ENCODE peak calls at places on chromosomes 6 and 20, in ten cellular contexts. One of them, this sample, is unnamed.

GRCh38 chr6:152716322-152716721 is 18.6 kb downstream of the MYCT1 start:
- DNase-seq in pons: no peak
- DNase-seq in stimulated activated CD4-positive, alpha-beta T cell treated with anti-CD3 and anti-CD28 coated beads, Interleukin-4, amount 100 ng/mL, for 24 hours: no peak
- DNase-seq in activated CD4-positive, alpha-beta T cell treated with anti-CD3 and anti-CD28 coated beads for 4 hours: no peak
- DNase-seq in hepatic stellate cell: no peak
- DNase-seq in GM23338: no peak
- DNase-seq in neural crest cell: no peak
- DNase-seq in CD4-positive, alpha-beta T cell: no peak
- DNase-seq in COLO829: no peak
- DNase-seq in stromal cell of bone marrow: no peak
- DNase-seq in this sample: no peak

GRCh38 chr6:155141512-155141911 is 122.3 kb upstream of the CLDN20 start:
- DNase-seq in pons: no peak
- DNase-seq in stimulated activated CD4-positive, alpha-beta T cell treated with anti-CD3 and anti-CD28 coated beads, Interleukin-4, amount 100 ng/mL, for 24 hours: no peak
- DNase-seq in activated CD4-positive, alpha-beta T cell treated with anti-CD3 and anti-CD28 coated beads for 4 hours: no peak
- DNase-seq in hepatic stellate cell: no peak
- DNase-seq in GM23338: no peak
- DNase-seq in neural crest cell: no peak
- DNase-seq in CD4-positive, alpha-beta T cell: no peak
- DNase-seq in COLO829: no peak
- DNase-seq in stromal cell of bone marrow: no peak
- DNase-seq in this sample: no peak

GRCh38 chr6:44439270-44440045 is 52.0 kb downstream of the CDC5L start:
- DNase-seq in pons: no peak
- DNase-seq in stimulated activated CD4-positive, alpha-beta T cell treated with anti-CD3 and anti-CD28 coated beads, Interleukin-4, amount 100 ng/mL, for 24 hours: no peak
- DNase-seq in activated CD4-positive, alpha-beta T cell treated with anti-CD3 and anti-CD28 coated beads for 4 hours: no peak
- DNase-seq in hepatic stellate cell: no peak
- DNase-seq in GM23338: no peak
- DNase-seq in neural crest cell: no peak
- DNase-seq in CD4-positive, alpha-beta T cell: no peak
- DNase-seq in COLO829: no peak
- DNase-seq in stromal cell of bone marrow: peak
- DNase-seq in this sample: no peak

GRCh38 chr6:84282566-84282965 is 55.1 kb upstream of the CEP162 start:
- DNase-seq in pons: no peak
- DNase-seq in stimulated activated CD4-positive, alpha-beta T cell treated with anti-CD3 and anti-CD28 coated beads, Interleukin-4, amount 100 ng/mL, for 24 hours: no peak
- DNase-seq in activated CD4-positive, alpha-beta T cell treated with anti-CD3 and anti-CD28 coated beads for 4 hours: no peak
- DNase-seq in hepatic stellate cell: no peak
- DNase-seq in GM23338: no peak
- DNase-seq in neural crest cell: no peak
- DNase-seq in CD4-positive, alpha-beta T cell: no peak
- DNase-seq in COLO829: peak
- DNase-seq in stromal cell of bone marrow: peak
- DNase-seq in this sample: no peak

GRCh38 chr20:63794614-63795013 is 36.5 kb downstream of the ZBTB46 start:
- DNase-seq in pons: no peak
- DNase-seq in stimulated activated CD4-positive, alpha-beta T cell treated with anti-CD3 and anti-CD28 coated beads, Interleukin-4, amount 100 ng/mL, for 24 hours: no peak
- DNase-seq in activated CD4-positive, alpha-beta T cell treated with anti-CD3 and anti-CD28 coated beads for 4 hours: no peak
- DNase-seq in hepatic stellate cell: no peak
- DNase-seq in GM23338: no peak
- DNase-seq in neural crest cell: no peak
- DNase-seq in CD4-positive, alpha-beta T cell: no peak
- DNase-seq in COLO829: no peak
- DNase-seq in stromal cell of bone marrow: no peak
- DNase-seq in this sample: no peak

GRCh38 chr6:13614126-13614925 is 809 bp upstream of the NOL7 start:
- DNase-seq in pons: no peak
- DNase-seq in stimulated activated CD4-positive, alpha-beta T cell treated with anti-CD3 and anti-CD28 coated beads, Interleukin-4, amount 100 ng/mL, for 24 hours: peak
- DNase-seq in activated CD4-positive, alpha-beta T cell treated with anti-CD3 and anti-CD28 coated beads for 4 hours: peak
- DNase-seq in hepatic stellate cell: peak
- DNase-seq in GM23338: peak
- DNase-seq in neural crest cell: peak
- DNase-seq in CD4-positive, alpha-beta T cell: no peak
- DNase-seq in COLO829: peak
- DNase-seq in stromal cell of bone marrow: peak
- DNase-seq in this sample: no peak

GRCh38 chr20:1815502-1816085 is 79.6 kb upstream of the SIRPA start:
- DNase-seq in pons: peak
- DNase-seq in stimulated activated CD4-positive, alpha-beta T cell treated with anti-CD3 and anti-CD28 coated beads, Interleukin-4, amount 100 ng/mL, for 24 hours: no peak
- DNase-seq in activated CD4-positive, alpha-beta T cell treated with anti-CD3 and anti-CD28 coated beads for 4 hours: no peak
- DNase-seq in hepatic stellate cell: no peak
- DNase-seq in GM23338: no peak
- DNase-seq in neural crest cell: no peak
- DNase-seq in CD4-positive, alpha-beta T cell: no peak
- DNase-seq in COLO829: no peak
- DNase-seq in stromal cell of bone marrow: no peak
- DNase-seq in this sample: no peak

GRCh38 chr20:36538026-36538764 is 3.1 kb upstream of the MYL9 start:
- DNase-seq in pons: no peak
- DNase-seq in stimulated activated CD4-positive, alpha-beta T cell treated with anti-CD3 and anti-CD28 coated beads, Interleukin-4, amount 100 ng/mL, for 24 hours: no peak
- DNase-seq in activated CD4-positive, alpha-beta T cell treated with anti-CD3 and anti-CD28 coated beads for 4 hours: no peak
- DNase-seq in hepatic stellate cell: no peak
- DNase-seq in GM23338: no peak
- DNase-seq in neural crest cell: no peak
- DNase-seq in CD4-positive, alpha-beta T cell: no peak
- DNase-seq in COLO829: no peak
- DNase-seq in stromal cell of bone marrow: peak
- DNase-seq in this sample: no peak

GRCh38 chr20:46955601-46956556 is 61.2 kb downstream of the EYA2 start:
- DNase-seq in pons: no peak
- DNase-seq in stimulated activated CD4-positive, alpha-beta T cell treated with anti-CD3 and anti-CD28 coated beads, Interleukin-4, amount 100 ng/mL, for 24 hours: no peak
- DNase-seq in activated CD4-positive, alpha-beta T cell treated with anti-CD3 and anti-CD28 coated beads for 4 hours: no peak
- DNase-seq in hepatic stellate cell: no peak
- DNase-seq in GM23338: no peak
- DNase-seq in neural crest cell: no peak
- DNase-seq in CD4-positive, alpha-beta T cell: no peak
- DNase-seq in COLO829: no peak
- DNase-seq in stromal cell of bone marrow: no peak
- DNase-seq in this sample: no peak

GRCh38 chr6:2498224-2498623 is 252.5 kb downstream of the MYLK4 start:
- DNase-seq in pons: no peak
- DNase-seq in stimulated activated CD4-positive, alpha-beta T cell treated with anti-CD3 and anti-CD28 coated beads, Interleukin-4, amount 100 ng/mL, for 24 hours: no peak
- DNase-seq in activated CD4-positive, alpha-beta T cell treated with anti-CD3 and anti-CD28 coated beads for 4 hours: no peak
- DNase-seq in hepatic stellate cell: no peak
- DNase-seq in GM23338: no peak
- DNase-seq in neural crest cell: no peak
- DNase-seq in CD4-positive, alpha-beta T cell: no peak
- DNase-seq in COLO829: no peak
- DNase-seq in stromal cell of bone marrow: no peak
- DNase-seq in this sample: no peak

GRCh38 chr20:44053046-44053445 is 133.9 kb downstream of the JPH2 start:
- DNase-seq in pons: no peak
- DNase-seq in stimulated activated CD4-positive, alpha-beta T cell treated with anti-CD3 and anti-CD28 coated beads, Interleukin-4, amount 100 ng/mL, for 24 hours: no peak
- DNase-seq in activated CD4-positive, alpha-beta T cell treated with anti-CD3 and anti-CD28 coated beads for 4 hours: no peak
- DNase-seq in hepatic stellate cell: no peak
- DNase-seq in GM23338: no peak
- DNase-seq in neural crest cell: no peak
- DNase-seq in CD4-positive, alpha-beta T cell: no peak
- DNase-seq in COLO829: no peak
- DNase-seq in stromal cell of bone marrow: no peak
- DNase-seq in this sample: no peak

GRCh38 chr20:10557685-10558084 is 116.1 kb downstream of the JAG1 start:
- DNase-seq in pons: no peak
- DNase-seq in stimulated activated CD4-positive, alpha-beta T cell treated with anti-CD3 and anti-CD28 coated beads, Interleukin-4, amount 100 ng/mL, for 24 hours: no peak
- DNase-seq in activated CD4-positive, alpha-beta T cell treated with anti-CD3 and anti-CD28 coated beads for 4 hours: no peak
- DNase-seq in hepatic stellate cell: no peak
- DNase-seq in GM23338: peak
- DNase-seq in neural crest cell: no peak
- DNase-seq in CD4-positive, alpha-beta T cell: no peak
- DNase-seq in COLO829: no peak
- DNase-seq in stromal cell of bone marrow: no peak
- DNase-seq in this sample: no peak

GRCh38 chr20:41524980-41525613 is 93.1 kb downstream of the CHD6 start:
- DNase-seq in pons: peak
- DNase-seq in stimulated activated CD4-positive, alpha-beta T cell treated with anti-CD3 and anti-CD28 coated beads, Interleukin-4, amount 100 ng/mL, for 24 hours: no peak
- DNase-seq in activated CD4-positive, alpha-beta T cell treated with anti-CD3 and anti-CD28 coated beads for 4 hours: no peak
- DNase-seq in hepatic stellate cell: no peak
- DNase-seq in GM23338: no peak
- DNase-seq in neural crest cell: no peak
- DNase-seq in CD4-positive, alpha-beta T cell: no peak
- DNase-seq in COLO829: peak
- DNase-seq in stromal cell of bone marrow: peak
- DNase-seq in this sample: no peak

GRCh38 chr6:42154461-42155209 is 12.2 kb upstream of the C6orf132 start:
- DNase-seq in pons: no peak
- DNase-seq in stimulated activated CD4-positive, alpha-beta T cell treated with anti-CD3 and anti-CD28 coated beads, Interleukin-4, amount 100 ng/mL, for 24 hours: no peak
- DNase-seq in activated CD4-positive, alpha-beta T cell treated with anti-CD3 and anti-CD28 coated beads for 4 hours: no peak
- DNase-seq in hepatic stellate cell: no peak
- DNase-seq in GM23338: no peak
- DNase-seq in neural crest cell: no peak
- DNase-seq in CD4-positive, alpha-beta T cell: no peak
- DNase-seq in COLO829: no peak
- DNase-seq in stromal cell of bone marrow: no peak
- DNase-seq in this sample: no peak

GRCh38 chr20:37990571-37991151 is 42.6 kb downstream of the TTI1 start:
- DNase-seq in pons: peak
- DNase-seq in stimulated activated CD4-positive, alpha-beta T cell treated with anti-CD3 and anti-CD28 coated beads, Interleukin-4, amount 100 ng/mL, for 24 hours: peak
- DNase-seq in activated CD4-positive, alpha-beta T cell treated with anti-CD3 and anti-CD28 coated beads for 4 hours: peak
- DNase-seq in hepatic stellate cell: no peak
- DNase-seq in GM23338: no peak
- DNase-seq in neural crest cell: no peak
- DNase-seq in CD4-positive, alpha-beta T cell: peak
- DNase-seq in COLO829: no peak
- DNase-seq in stromal cell of bone marrow: no peak
- DNase-seq in this sample: no peak

GRCh38 chr6:170295519-170296422 is 4.9 kb upstream of the DLL1 start:
- DNase-seq in pons: no peak
- DNase-seq in stimulated activated CD4-positive, alpha-beta T cell treated with anti-CD3 and anti-CD28 coated beads, Interleukin-4, amount 100 ng/mL, for 24 hours: peak
- DNase-seq in activated CD4-positive, alpha-beta T cell treated with anti-CD3 and anti-CD28 coated beads for 4 hours: peak
- DNase-seq in hepatic stellate cell: no peak
- DNase-seq in GM23338: peak
- DNase-seq in neural crest cell: peak
- DNase-seq in CD4-positive, alpha-beta T cell: peak
- DNase-seq in COLO829: no peak
- DNase-seq in stromal cell of bone marrow: no peak
- DNase-seq in this sample: no peak

GRCh38 chr20:58737198-58737597 is 44.6 kb downstream of the NPEPL1 start:
- DNase-seq in pons: no peak
- DNase-seq in stimulated activated CD4-positive, alpha-beta T cell treated with anti-CD3 and anti-CD28 coated beads, Interleukin-4, amount 100 ng/mL, for 24 hours: no peak
- DNase-seq in activated CD4-positive, alpha-beta T cell treated with anti-CD3 and anti-CD28 coated beads for 4 hours: no peak
- DNase-seq in hepatic stellate cell: no peak
- DNase-seq in GM23338: no peak
- DNase-seq in neural crest cell: no peak
- DNase-seq in CD4-positive, alpha-beta T cell: no peak
- DNase-seq in COLO829: no peak
- DNase-seq in stromal cell of bone marrow: no peak
- DNase-seq in this sample: no peak

GRCh38 chr6:111032493-111033140 is 50.8 kb downstream of the RPF2 start:
- DNase-seq in pons: no peak
- DNase-seq in stimulated activated CD4-positive, alpha-beta T cell treated with anti-CD3 and anti-CD28 coated beads, Interleukin-4, amount 100 ng/mL, for 24 hours: no peak
- DNase-seq in activated CD4-positive, alpha-beta T cell treated with anti-CD3 and anti-CD28 coated beads for 4 hours: no peak
- DNase-seq in hepatic stellate cell: no peak
- DNase-seq in GM23338: no peak
- DNase-seq in neural crest cell: no peak
- DNase-seq in CD4-positive, alpha-beta T cell: no peak
- DNase-seq in COLO829: no peak
- DNase-seq in stromal cell of bone marrow: no peak
- DNase-seq in this sample: no peak

GRCh38 chr6:50984135-50984534 is 165.5 kb downstream of the TFAP2B start:
- DNase-seq in pons: no peak
- DNase-seq in stimulated activated CD4-positive, alpha-beta T cell treated with anti-CD3 and anti-CD28 coated beads, Interleukin-4, amount 100 ng/mL, for 24 hours: no peak
- DNase-seq in activated CD4-positive, alpha-beta T cell treated with anti-CD3 and anti-CD28 coated beads for 4 hours: no peak
- DNase-seq in hepatic stellate cell: no peak
- DNase-seq in GM23338: no peak
- DNase-seq in neural crest cell: no peak
- DNase-seq in CD4-positive, alpha-beta T cell: no peak
- DNase-seq in COLO829: no peak
- DNase-seq in stromal cell of bone marrow: no peak
- DNase-seq in this sample: no peak

GRCh38 chr6:152305672-152306071 is 331.5 kb downstream of the SYNE1 start:
- DNase-seq in pons: no peak
- DNase-seq in stimulated activated CD4-positive, alpha-beta T cell treated with anti-CD3 and anti-CD28 coated beads, Interleukin-4, amount 100 ng/mL, for 24 hours: no peak
- DNase-seq in activated CD4-positive, alpha-beta T cell treated with anti-CD3 and anti-CD28 coated beads for 4 hours: no peak
- DNase-seq in hepatic stellate cell: no peak
- DNase-seq in GM23338: no peak
- DNase-seq in neural crest cell: no peak
- DNase-seq in CD4-positive, alpha-beta T cell: no peak
- DNase-seq in COLO829: no peak
- DNase-seq in stromal cell of bone marrow: no peak
- DNase-seq in this sample: no peak

GRCh38 chr20:47220161-47220582 is 136.3 kb downstream of the ZMYND8 start:
- DNase-seq in pons: no peak
- DNase-seq in stimulated activated CD4-positive, alpha-beta T cell treated with anti-CD3 and anti-CD28 coated beads, Interleukin-4, amount 100 ng/mL, for 24 hours: peak
- DNase-seq in activated CD4-positive, alpha-beta T cell treated with anti-CD3 and anti-CD28 coated beads for 4 hours: peak
- DNase-seq in hepatic stellate cell: peak
- DNase-seq in GM23338: peak
- DNase-seq in neural crest cell: peak
- DNase-seq in CD4-positive, alpha-beta T cell: peak
- DNase-seq in COLO829: peak
- DNase-seq in stromal cell of bone marrow: peak
- DNase-seq in this sample: no peak

GRCh38 chr6:81476881-81477280 is 275.6 kb downstream of the TENT5A start:
- DNase-seq in pons: no peak
- DNase-seq in stimulated activated CD4-positive, alpha-beta T cell treated with anti-CD3 and anti-CD28 coated beads, Interleukin-4, amount 100 ng/mL, for 24 hours: no peak
- DNase-seq in activated CD4-positive, alpha-beta T cell treated with anti-CD3 and anti-CD28 coated beads for 4 hours: no peak
- DNase-seq in hepatic stellate cell: peak
- DNase-seq in GM23338: no peak
- DNase-seq in neural crest cell: no peak
- DNase-seq in CD4-positive, alpha-beta T cell: no peak
- DNase-seq in COLO829: no peak
- DNase-seq in stromal cell of bone marrow: peak
- DNase-seq in this sample: peak

GRCh38 chr6:112296122-112296521 is 41.8 kb upstream of the LAMA4 start:
- DNase-seq in pons: peak
- DNase-seq in stimulated activated CD4-positive, alpha-beta T cell treated with anti-CD3 and anti-CD28 coated beads, Interleukin-4, amount 100 ng/mL, for 24 hours: no peak
- DNase-seq in activated CD4-positive, alpha-beta T cell treated with anti-CD3 and anti-CD28 coated beads for 4 hours: no peak
- DNase-seq in hepatic stellate cell: peak
- DNase-seq in GM23338: peak
- DNase-seq in neural crest cell: peak
- DNase-seq in CD4-positive, alpha-beta T cell: no peak
- DNase-seq in COLO829: peak
- DNase-seq in stromal cell of bone marrow: peak
- DNase-seq in this sample: peak

GRCh38 chr20:17023036-17023435 is 203.8 kb upstream of the PCSK2 start:
- DNase-seq in pons: no peak
- DNase-seq in stimulated activated CD4-positive, alpha-beta T cell treated with anti-CD3 and anti-CD28 coated beads, Interleukin-4, amount 100 ng/mL, for 24 hours: no peak
- DNase-seq in activated CD4-positive, alpha-beta T cell treated with anti-CD3 and anti-CD28 coated beads for 4 hours: no peak
- DNase-seq in hepatic stellate cell: no peak
- DNase-seq in GM23338: no peak
- DNase-seq in neural crest cell: no peak
- DNase-seq in CD4-positive, alpha-beta T cell: no peak
- DNase-seq in COLO829: no peak
- DNase-seq in stromal cell of bone marrow: no peak
- DNase-seq in this sample: no peak

GRCh38 chr6:25681848-25682247 is 29.8 kb downstream of the SCGN start:
- DNase-seq in pons: no peak
- DNase-seq in stimulated activated CD4-positive, alpha-beta T cell treated with anti-CD3 and anti-CD28 coated beads, Interleukin-4, amount 100 ng/mL, for 24 hours: no peak
- DNase-seq in activated CD4-positive, alpha-beta T cell treated with anti-CD3 and anti-CD28 coated beads for 4 hours: no peak
- DNase-seq in hepatic stellate cell: no peak
- DNase-seq in GM23338: no peak
- DNase-seq in neural crest cell: no peak
- DNase-seq in CD4-positive, alpha-beta T cell: no peak
- DNase-seq in COLO829: no peak
- DNase-seq in stromal cell of bone marrow: no peak
- DNase-seq in this sample: no peak

GRCh38 chr6:14664616-14665315 is 547.2 kb downstream of the CD83 start:
- DNase-seq in pons: no peak
- DNase-seq in stimulated activated CD4-positive, alpha-beta T cell treated with anti-CD3 and anti-CD28 coated beads, Interleukin-4, amount 100 ng/mL, for 24 hours: no peak
- DNase-seq in activated CD4-positive, alpha-beta T cell treated with anti-CD3 and anti-CD28 coated beads for 4 hours: no peak
- DNase-seq in hepatic stellate cell: no peak
- DNase-seq in GM23338: peak
- DNase-seq in neural crest cell: peak
- DNase-seq in CD4-positive, alpha-beta T cell: no peak
- DNase-seq in COLO829: no peak
- DNase-seq in stromal cell of bone marrow: no peak
- DNase-seq in this sample: no peak

GRCh38 chr6:4017847-4018193 is 61.1 kb downstream of the FAM217A start:
- DNase-seq in pons: peak
- DNase-seq in stimulated activated CD4-positive, alpha-beta T cell treated with anti-CD3 and anti-CD28 coated beads, Interleukin-4, amount 100 ng/mL, for 24 hours: no peak
- DNase-seq in activated CD4-positive, alpha-beta T cell treated with anti-CD3 and anti-CD28 coated beads for 4 hours: no peak
- DNase-seq in hepatic stellate cell: no peak
- DNase-seq in GM23338: peak
- DNase-seq in neural crest cell: no peak
- DNase-seq in CD4-positive, alpha-beta T cell: no peak
- DNase-seq in COLO829: peak
- DNase-seq in stromal cell of bone marrow: no peak
- DNase-seq in this sample: no peak

This sample was measured in amniotic stem cell.